ENCODE peak calls at places on chromosomes 2 and 18, in ten cellular contexts. One of them, this sample, is unnamed.

GRCh38 chr18:63284861-63285260 is 34.7 kb downstream of the BCL2 start:
- DNase-seq in A172: no peak
- DNase-seq in H9: no peak
- DNase-seq in kidney tubule cell: no peak
- DNase-seq in activated CD4-positive, alpha-beta T cell treated with anti-CD3 and anti-CD28 coated beads, Interleukin-2, amount 50 U/mL, for 1 hour: no peak
- DNase-seq in HFFc6: no peak
- DNase-seq in cardiac fibroblast: no peak
- DNase-seq in endodermal cell: no peak
- DNase-seq in KBM-7: no peak
- DNase-seq in Calu3: no peak
- DNase-seq in this sample: no peak

GRCh38 chr2:30421551-30422436 is 25.3 kb upstream of the LCLAT1 start:
- DNase-seq in A172: peak
- DNase-seq in H9: no peak
- DNase-seq in kidney tubule cell: no peak
- DNase-seq in activated CD4-positive, alpha-beta T cell treated with anti-CD3 and anti-CD28 coated beads, Interleukin-2, amount 50 U/mL, for 1 hour: peak
- DNase-seq in HFFc6: peak
- DNase-seq in cardiac fibroblast: peak
- DNase-seq in endodermal cell: peak
- DNase-seq in KBM-7: no peak
- DNase-seq in Calu3: no peak
- DNase-seq in this sample: peak

GRCh38 chr2:238703436-238703835 is 144.4 kb upstream of the TWIST2 start:
- DNase-seq in A172: no peak
- DNase-seq in H9: no peak
- DNase-seq in kidney tubule cell: no peak
- DNase-seq in activated CD4-positive, alpha-beta T cell treated with anti-CD3 and anti-CD28 coated beads, Interleukin-2, amount 50 U/mL, for 1 hour: no peak
- DNase-seq in HFFc6: no peak
- DNase-seq in cardiac fibroblast: no peak
- DNase-seq in endodermal cell: peak
- DNase-seq in KBM-7: no peak
- DNase-seq in Calu3: no peak
- DNase-seq in this sample: no peak

GRCh38 chr18:51028201-51028805 is 1.7 kb upstream of the SMAD4 start:
- DNase-seq in A172: no peak
- DNase-seq in H9: no peak
- DNase-seq in kidney tubule cell: peak
- DNase-seq in activated CD4-positive, alpha-beta T cell treated with anti-CD3 and anti-CD28 coated beads, Interleukin-2, amount 50 U/mL, for 1 hour: no peak
- DNase-seq in HFFc6: peak
- DNase-seq in cardiac fibroblast: peak
- DNase-seq in endodermal cell: peak
- DNase-seq in KBM-7: peak
- DNase-seq in Calu3: peak
- DNase-seq in this sample: peak

GRCh38 chr2:58054264-58054663 is 7.7 kb downstream of the VRK2 start:
- DNase-seq in A172: no peak
- DNase-seq in H9: no peak
- DNase-seq in kidney tubule cell: peak
- DNase-seq in activated CD4-positive, alpha-beta T cell treated with anti-CD3 and anti-CD28 coated beads, Interleukin-2, amount 50 U/mL, for 1 hour: no peak
- DNase-seq in HFFc6: no peak
- DNase-seq in cardiac fibroblast: peak
- DNase-seq in endodermal cell: no peak
- DNase-seq in KBM-7: no peak
- DNase-seq in Calu3: no peak
- DNase-seq in this sample: no peak

GRCh38 chr18:49072524-49072934 is 121.8 kb upstream of the SMAD7 start:
- DNase-seq in A172: no peak
- DNase-seq in H9: no peak
- DNase-seq in kidney tubule cell: no peak
- DNase-seq in activated CD4-positive, alpha-beta T cell treated with anti-CD3 and anti-CD28 coated beads, Interleukin-2, amount 50 U/mL, for 1 hour: no peak
- DNase-seq in HFFc6: no peak
- DNase-seq in cardiac fibroblast: peak
- DNase-seq in endodermal cell: no peak
- DNase-seq in KBM-7: no peak
- DNase-seq in Calu3: no peak
- DNase-seq in this sample: no peak

GRCh38 chr2:929011-929735 is 21.5 kb upstream of the SNTG2 start:
- DNase-seq in A172: no peak
- DNase-seq in H9: no peak
- DNase-seq in kidney tubule cell: no peak
- DNase-seq in activated CD4-positive, alpha-beta T cell treated with anti-CD3 and anti-CD28 coated beads, Interleukin-2, amount 50 U/mL, for 1 hour: no peak
- DNase-seq in HFFc6: no peak
- DNase-seq in cardiac fibroblast: no peak
- DNase-seq in endodermal cell: peak
- DNase-seq in KBM-7: no peak
- DNase-seq in Calu3: no peak
- DNase-seq in this sample: no peak

GRCh38 chr18:78542204-78542603 is 437.4 kb upstream of the SALL3 start:
- DNase-seq in A172: peak
- DNase-seq in H9: no peak
- DNase-seq in kidney tubule cell: peak
- DNase-seq in activated CD4-positive, alpha-beta T cell treated with anti-CD3 and anti-CD28 coated beads, Interleukin-2, amount 50 U/mL, for 1 hour: no peak
- DNase-seq in HFFc6: no peak
- DNase-seq in cardiac fibroblast: no peak
- DNase-seq in endodermal cell: no peak
- DNase-seq in KBM-7: peak
- DNase-seq in Calu3: no peak
- DNase-seq in this sample: peak

GRCh38 chr18:5196253-5197031 is 615 bp downstream of the AKAIN1 start:
- DNase-seq in A172: no peak
- DNase-seq in H9: peak
- DNase-seq in kidney tubule cell: no peak
- DNase-seq in activated CD4-positive, alpha-beta T cell treated with anti-CD3 and anti-CD28 coated beads, Interleukin-2, amount 50 U/mL, for 1 hour: no peak
- DNase-seq in HFFc6: no peak
- DNase-seq in cardiac fibroblast: no peak
- DNase-seq in endodermal cell: peak
- DNase-seq in KBM-7: no peak
- DNase-seq in Calu3: no peak
- DNase-seq in this sample: peak

GRCh38 chr18:67211646-67212045 is 304.9 kb downstream of the DSEL start:
- DNase-seq in A172: no peak
- DNase-seq in H9: no peak
- DNase-seq in kidney tubule cell: no peak
- DNase-seq in activated CD4-positive, alpha-beta T cell treated with anti-CD3 and anti-CD28 coated beads, Interleukin-2, amount 50 U/mL, for 1 hour: no peak
- DNase-seq in HFFc6: peak
- DNase-seq in cardiac fibroblast: peak
- DNase-seq in endodermal cell: no peak
- DNase-seq in KBM-7: no peak
- DNase-seq in Calu3: no peak
- DNase-seq in this sample: no peak

GRCh38 chr2:128306081-128306930 is 12.4 kb downstream of the HS6ST1 start:
- DNase-seq in A172: peak
- DNase-seq in H9: no peak
- DNase-seq in kidney tubule cell: peak
- DNase-seq in activated CD4-positive, alpha-beta T cell treated with anti-CD3 and anti-CD28 coated beads, Interleukin-2, amount 50 U/mL, for 1 hour: no peak
- DNase-seq in HFFc6: peak
- DNase-seq in cardiac fibroblast: peak
- DNase-seq in endodermal cell: peak
- DNase-seq in KBM-7: no peak
- DNase-seq in Calu3: no peak
- DNase-seq in this sample: peak

GRCh38 chr2:218289639-218290315 is 2.5 kb downstream of the TMBIM1 start:
- DNase-seq in A172: no peak
- DNase-seq in H9: no peak
- DNase-seq in kidney tubule cell: peak
- DNase-seq in activated CD4-positive, alpha-beta T cell treated with anti-CD3 and anti-CD28 coated beads, Interleukin-2, amount 50 U/mL, for 1 hour: no peak
- DNase-seq in HFFc6: no peak
- DNase-seq in cardiac fibroblast: peak
- DNase-seq in endodermal cell: no peak
- DNase-seq in KBM-7: no peak
- DNase-seq in Calu3: no peak
- DNase-seq in this sample: no peak

GRCh38 chr2:121283670-121284245 is 1.2 kb downstream of the TFCP2L1 start:
- DNase-seq in A172: no peak
- DNase-seq in H9: no peak
- DNase-seq in kidney tubule cell: peak
- DNase-seq in activated CD4-positive, alpha-beta T cell treated with anti-CD3 and anti-CD28 coated beads, Interleukin-2, amount 50 U/mL, for 1 hour: no peak
- DNase-seq in HFFc6: peak
- DNase-seq in cardiac fibroblast: no peak
- DNase-seq in endodermal cell: no peak
- DNase-seq in KBM-7: peak
- DNase-seq in Calu3: peak
- DNase-seq in this sample: peak

GRCh38 chr18:21669736-21670135 is 34.8 kb downstream of the ABHD3 start:
- DNase-seq in A172: peak
- DNase-seq in H9: no peak
- DNase-seq in kidney tubule cell: peak
- DNase-seq in activated CD4-positive, alpha-beta T cell treated with anti-CD3 and anti-CD28 coated beads, Interleukin-2, amount 50 U/mL, for 1 hour: no peak
- DNase-seq in HFFc6: no peak
- DNase-seq in cardiac fibroblast: no peak
- DNase-seq in endodermal cell: no peak
- DNase-seq in KBM-7: peak
- DNase-seq in Calu3: peak
- DNase-seq in this sample: peak

GRCh38 chr2:105402809-105403208 is 4.0 kb upstream of the FHL2 start:
- DNase-seq in A172: no peak
- DNase-seq in H9: no peak
- DNase-seq in kidney tubule cell: no peak
- DNase-seq in activated CD4-positive, alpha-beta T cell treated with anti-CD3 and anti-CD28 coated beads, Interleukin-2, amount 50 U/mL, for 1 hour: no peak
- DNase-seq in HFFc6: no peak
- DNase-seq in cardiac fibroblast: no peak
- DNase-seq in endodermal cell: no peak
- DNase-seq in KBM-7: no peak
- DNase-seq in Calu3: no peak
- DNase-seq in this sample: no peak

GRCh38 chr18:74540689-74541421 is 6.6 kb downstream of the CNDP1 start:
- DNase-seq in A172: no peak
- DNase-seq in H9: no peak
- DNase-seq in kidney tubule cell: no peak
- DNase-seq in activated CD4-positive, alpha-beta T cell treated with anti-CD3 and anti-CD28 coated beads, Interleukin-2, amount 50 U/mL, for 1 hour: no peak
- DNase-seq in HFFc6: no peak
- DNase-seq in cardiac fibroblast: no peak
- DNase-seq in endodermal cell: peak
- DNase-seq in KBM-7: no peak
- DNase-seq in Calu3: no peak
- DNase-seq in this sample: no peak

GRCh38 chr2:208025037-208025813 is at the start of gene PLEKHM3:
- DNase-seq in A172: peak
- DNase-seq in H9: peak
- DNase-seq in kidney tubule cell: peak
- DNase-seq in activated CD4-positive, alpha-beta T cell treated with anti-CD3 and anti-CD28 coated beads, Interleukin-2, amount 50 U/mL, for 1 hour: peak
- DNase-seq in HFFc6: peak
- DNase-seq in cardiac fibroblast: peak
- DNase-seq in endodermal cell: peak
- DNase-seq in KBM-7: peak
- DNase-seq in Calu3: peak
- DNase-seq in this sample: peak

GRCh38 chr2:240433973-240434727 is 1.3 kb upstream of the GPC1 start:
- DNase-seq in A172: peak
- DNase-seq in H9: peak
- DNase-seq in kidney tubule cell: peak
- DNase-seq in activated CD4-positive, alpha-beta T cell treated with anti-CD3 and anti-CD28 coated beads, Interleukin-2, amount 50 U/mL, for 1 hour: no peak
- DNase-seq in HFFc6: peak
- DNase-seq in cardiac fibroblast: peak
- DNase-seq in endodermal cell: no peak
- DNase-seq in KBM-7: no peak
- DNase-seq in Calu3: peak
- DNase-seq in this sample: peak

GRCh38 chr2:36915627-36916026 is 50.7 kb downstream of the STRN start:
- DNase-seq in A172: no peak
- DNase-seq in H9: no peak
- DNase-seq in kidney tubule cell: no peak
- DNase-seq in activated CD4-positive, alpha-beta T cell treated with anti-CD3 and anti-CD28 coated beads, Interleukin-2, amount 50 U/mL, for 1 hour: no peak
- DNase-seq in HFFc6: no peak
- DNase-seq in cardiac fibroblast: no peak
- DNase-seq in endodermal cell: no peak
- DNase-seq in KBM-7: peak
- DNase-seq in Calu3: no peak
- DNase-seq in this sample: no peak

GRCh38 chr2:45072862-45073237 is 63.6 kb upstream of the SIX2 start:
- DNase-seq in A172: no peak
- DNase-seq in H9: peak
- DNase-seq in kidney tubule cell: peak
- DNase-seq in activated CD4-positive, alpha-beta T cell treated with anti-CD3 and anti-CD28 coated beads, Interleukin-2, amount 50 U/mL, for 1 hour: no peak
- DNase-seq in HFFc6: no peak
- DNase-seq in cardiac fibroblast: no peak
- DNase-seq in endodermal cell: no peak
- DNase-seq in KBM-7: no peak
- DNase-seq in Calu3: no peak
- DNase-seq in this sample: no peak

GRCh38 chr18:77218642-77219041 is 31.0 kb upstream of the GALR1 start:
- DNase-seq in A172: no peak
- DNase-seq in H9: no peak
- DNase-seq in kidney tubule cell: no peak
- DNase-seq in activated CD4-positive, alpha-beta T cell treated with anti-CD3 and anti-CD28 coated beads, Interleukin-2, amount 50 U/mL, for 1 hour: no peak
- DNase-seq in HFFc6: no peak
- DNase-seq in cardiac fibroblast: no peak
- DNase-seq in endodermal cell: no peak
- DNase-seq in KBM-7: no peak
- DNase-seq in Calu3: no peak
- DNase-seq in this sample: no peak

GRCh38 chr2:196959750-196960392 is 33.4 kb upstream of the PGAP1 start:
- DNase-seq in A172: no peak
- DNase-seq in H9: no peak
- DNase-seq in kidney tubule cell: no peak
- DNase-seq in activated CD4-positive, alpha-beta T cell treated with anti-CD3 and anti-CD28 coated beads, Interleukin-2, amount 50 U/mL, for 1 hour: no peak
- DNase-seq in HFFc6: no peak
- DNase-seq in cardiac fibroblast: peak
- DNase-seq in endodermal cell: no peak
- DNase-seq in KBM-7: no peak
- DNase-seq in Calu3: no peak
- DNase-seq in this sample: no peak

GRCh38 chr18:35024965-35025364 is 16.2 kb upstream of the MAPRE2 start:
- DNase-seq in A172: no peak
- DNase-seq in H9: no peak
- DNase-seq in kidney tubule cell: peak
- DNase-seq in activated CD4-positive, alpha-beta T cell treated with anti-CD3 and anti-CD28 coated beads, Interleukin-2, amount 50 U/mL, for 1 hour: no peak
- DNase-seq in HFFc6: peak
- DNase-seq in cardiac fibroblast: peak
- DNase-seq in endodermal cell: no peak
- DNase-seq in KBM-7: no peak
- DNase-seq in Calu3: no peak
- DNase-seq in this sample: no peak

GRCh38 chr2:10283106-10284062 is 19.3 kb upstream of the HPCAL1 start:
- DNase-seq in A172: peak
- DNase-seq in H9: no peak
- DNase-seq in kidney tubule cell: peak
- DNase-seq in activated CD4-positive, alpha-beta T cell treated with anti-CD3 and anti-CD28 coated beads, Interleukin-2, amount 50 U/mL, for 1 hour: no peak
- DNase-seq in HFFc6: peak
- DNase-seq in cardiac fibroblast: peak
- DNase-seq in endodermal cell: no peak
- DNase-seq in KBM-7: no peak
- DNase-seq in Calu3: peak
- DNase-seq in this sample: peak

GRCh38 chr2:205461169-205461568 is 221.1 kb upstream of the NRP2 start:
- DNase-seq in A172: no peak
- DNase-seq in H9: no peak
- DNase-seq in kidney tubule cell: peak
- DNase-seq in activated CD4-positive, alpha-beta T cell treated with anti-CD3 and anti-CD28 coated beads, Interleukin-2, amount 50 U/mL, for 1 hour: no peak
- DNase-seq in HFFc6: no peak
- DNase-seq in cardiac fibroblast: no peak
- DNase-seq in endodermal cell: no peak
- DNase-seq in KBM-7: no peak
- DNase-seq in Calu3: no peak
- DNase-seq in this sample: peak

GRCh38 chr2:32678825-32679224 is 51.0 kb downstream of the TTC27 start:
- DNase-seq in A172: peak
- DNase-seq in H9: no peak
- DNase-seq in kidney tubule cell: no peak
- DNase-seq in activated CD4-positive, alpha-beta T cell treated with anti-CD3 and anti-CD28 coated beads, Interleukin-2, amount 50 U/mL, for 1 hour: no peak
- DNase-seq in HFFc6: peak
- DNase-seq in cardiac fibroblast: peak
- DNase-seq in endodermal cell: no peak
- DNase-seq in KBM-7: peak
- DNase-seq in Calu3: no peak
- DNase-seq in this sample: no peak

GRCh38 chr18:8681196-8681595 is 24.2 kb upstream of the MTCL1 start:
- DNase-seq in A172: no peak
- DNase-seq in H9: no peak
- DNase-seq in kidney tubule cell: no peak
- DNase-seq in activated CD4-positive, alpha-beta T cell treated with anti-CD3 and anti-CD28 coated beads, Interleukin-2, amount 50 U/mL, for 1 hour: no peak
- DNase-seq in HFFc6: no peak
- DNase-seq in cardiac fibroblast: no peak
- DNase-seq in endodermal cell: no peak
- DNase-seq in KBM-7: no peak
- DNase-seq in Calu3: no peak
- DNase-seq in this sample: no peak

GRCh38 chr2:172200495-172201085 is 97.9 kb upstream of the DLX2 start:
- DNase-seq in A172: peak
- DNase-seq in H9: no peak
- DNase-seq in kidney tubule cell: peak
- DNase-seq in activated CD4-positive, alpha-beta T cell treated with anti-CD3 and anti-CD28 coated beads, Interleukin-2, amount 50 U/mL, for 1 hour: peak
- DNase-seq in HFFc6: peak
- DNase-seq in cardiac fibroblast: peak
- DNase-seq in endodermal cell: peak
- DNase-seq in KBM-7: peak
- DNase-seq in Calu3: no peak
- DNase-seq in this sample: no peak